ENCODE peak calls at places on chromosome 16, in nine cellular contexts. G, Q, X, T, Y, I, R, H and S are unnamed samples.

GRCh38 chr16:72313903-72314302 is 141.9 kb upstream of the PMFBP1 start:
- DNase-seq in R (no peak), X (no peak), T (no peak), Q (no peak), G (no peak), I (no peak), H (no peak), Y (no peak), S (no peak)

GRCh38 chr16:2027024-2028010 is 615 bp downstream of the NHERF2 start:
- DNase-seq in T (no peak), R (peak; percentile 59), H (peak; percentile 55), G (no peak), Q (peak; percentile 7), Y (no peak), X (peak; percentile 72), I (no peak), S (no peak)

GRCh38 chr16:77322757-77323156 is 112.1 kb downstream of the ADAMTS18 start:
- DNase-seq in X (no peak), Q (no peak), H (no peak), G (no peak), T (no peak), R (no peak), Y (no peak), I (no peak), S (no peak)

GRCh38 chr16:70715113-70715711 is 29.4 kb upstream of the MTSS2 start:
- DNase-seq in Q (no peak), H (peak; percentile 96), X (peak; percentile 100), T (peak; percentile 100), Y (no peak), I (peak; percentile 39), G (no peak), R (peak; percentile 98), S (peak; percentile 99)

GRCh38 chr16:89354325-89354724 is 136.0 kb downstream of the ANKRD11 start:
- DNase-seq in I (no peak), G (no peak), X (no peak), Q (no peak), Y (no peak), R (no peak), H (no peak), T (no peak), S (no peak)

GRCh38 chr16:11575223-11575589 is 11.5 kb downstream of the LITAF start:
- DNase-seq in X (no peak), I (no peak), Q (no peak), T (no peak), Y (no peak), R (no peak), G (no peak), H (no peak), S (no peak)

GRCh38 chr16:72434159-72434558 is 262.2 kb upstream of the PMFBP1 start:
- DNase-seq in X (peak; percentile 10), T (no peak), G (peak; percentile 3), H (peak; percentile 4), Y (peak; percentile 17), R (peak; percentile 47), Q (no peak), I (peak; percentile 6), S (peak; percentile 4)

GRCh38 chr16:53219795-53220194 is 165.0 kb downstream of the CHD9 start:
- DNase-seq in T (no peak), H (peak; percentile 37), R (peak; percentile 69), Y (no peak), Q (no peak), I (peak; percentile 4), X (peak; percentile 65), G (no peak), S (no peak)

GRCh38 chr16:84755004-84755672 is 55.3 kb downstream of the USP10 start:
- DNase-seq in Q (no peak), T (no peak), X (no peak), Y (no peak), I (no peak), H (no peak), R (no peak), G (no peak), S (peak; percentile 75)

GRCh38 chr16:2426941-2427361 is 2.3 kb upstream of the CCNF start:
- DNase-seq in T (no peak), Y (no peak), R (no peak), X (peak; percentile 23), H (no peak), Q (no peak), G (no peak), I (peak; percentile 53), S (peak; percentile 27)

GRCh38 chr16:35102780-35103403 is 1643.5 kb downstream of the TP53TG3F start:
- DNase-seq in Y (no peak), H (no peak), X (peak; percentile 0), I (no peak), T (no peak), Q (no peak), R (no peak), G (peak; percentile 36), S (no peak)

DNA sequence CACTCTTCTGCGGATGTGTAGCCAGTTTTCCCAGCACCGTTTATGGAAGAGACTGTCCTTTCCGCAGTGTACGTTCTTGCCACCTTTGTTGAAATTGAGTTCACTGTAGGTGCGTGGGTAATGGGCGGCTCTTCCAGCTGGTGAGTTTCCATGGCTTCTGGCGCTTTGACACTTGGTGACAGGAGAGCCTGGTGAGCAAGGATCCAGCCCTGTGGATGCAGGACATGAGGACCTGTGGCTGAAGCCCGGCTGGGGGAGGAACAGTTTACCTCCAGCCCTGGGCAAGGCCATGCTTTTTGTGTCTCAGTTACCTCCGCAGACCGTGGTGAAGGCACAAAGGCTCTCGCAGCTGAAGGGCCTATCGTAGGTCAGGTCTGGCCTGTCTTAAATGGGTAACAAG is 166.5 kb downstream of the LAT start:
- DNase-seq in Q (no peak), G (no peak), H (no peak), I (no peak), R (no peak), Y (no peak), X (no peak), T (no peak), S (no peak)
- H3K9ac ChIP-seq in Q (no peak overlapping the region), G (no peak overlapping the region), H (no peak overlapping the region), I (no peak overlapping the region), R (no peak overlapping the region), Y (no peak overlapping the region), X (no peak overlapping the region), T (no peak overlapping the region), S (no peak overlapping the region)

GRCh38 chr16:82892327-82892726 is 265.6 kb downstream of the CDH13 start:
- DNase-seq in R (no peak), Q (no peak), T (no peak), Y (no peak), G (no peak), I (no peak), X (peak; percentile 28), H (peak; percentile 24), S (no peak)

GRCh38 chr16:82891424-82891823 is 264.7 kb downstream of the CDH13 start:
- DNase-seq in Y (no peak), R (no peak), I (no peak), T (no peak), Q (no peak), X (no peak), H (no peak), G (no peak), S (no peak)

GRCh38 chr16:82899731-82900454 is 273.1 kb downstream of the CDH13 start:
- DNase-seq in Q (no peak), H (no peak), Y (no peak), T (no peak), X (no peak), I (no peak), R (no peak), G (no peak), S (peak; percentile 8)

GRCh38 chr16:82891918-82892317 is 265.1 kb downstream of the CDH13 start:
- DNase-seq in G (no peak), Q (no peak), H (no peak), T (no peak), I (no peak), R (no peak), X (peak; percentile 3), Y (no peak), S (peak; percentile 12)

GRCh38 chr16:82895843-82896242 is 269.1 kb downstream of the CDH13 start:
- DNase-seq in X (no peak), I (no peak), R (no peak), Y (no peak), H (no peak), Q (no peak), T (no peak), G (no peak), S (no peak)
- H3K9ac ChIP-seq in X (no peak overlapping the region), I (no peak overlapping the region), R (no peak overlapping the region), Y (no peak overlapping the region), H (no peak overlapping the region), Q (no peak overlapping the region), T (no peak overlapping the region), G (no peak overlapping the region), S (no peak overlapping the region)

GRCh38 chr16:87601322-87602004 is 845 bp upstream of the JPH3 start:
- DNase-seq in G (no peak), X (no peak), Y (no peak), H (no peak), Q (no peak), I (no peak), T (no peak), R (no peak), S (no peak)

GRCh38 chr16:87602005-87602790 is at the start of gene JPH3:
- DNase-seq in H (no peak), Y (peak; percentile 54), T (no peak), I (no peak), G (no peak), R (no peak), X (no peak), Q (no peak), S (no peak)

GRCh38 chr16:87602821-87603683 is 744 bp downstream of the JPH3 start:
- DNase-seq in Q (no peak), H (peak; percentile 11), T (no peak), I (no peak), X (peak; percentile 9), Y (peak; percentile 49), R (no peak), G (no peak), S (no peak)

GRCh38 chr16:87604572-87605135 is 2.3 kb downstream of the JPH3 start:
- DNase-seq in Q (no peak), I (no peak), G (no peak), T (no peak), R (no peak), X (no peak), Y (no peak), H (no peak), S (no peak)

GRCh38 chr16:87603684-87604571 is 1.6 kb downstream of the JPH3 start:
- DNase-seq in Q (no peak), H (no peak), I (no peak), X (no peak), G (no peak), R (no peak), Y (no peak), T (no peak), S (no peak)
- H3K9ac ChIP-seq in Q (no peak overlapping the region), H (no peak overlapping the region), I (no peak overlapping the region), X (no peak overlapping the region), G (peak overlapping the region; percentile 92), R (no peak overlapping the region), Y (peak overlapping the region; percentile 99), T (no peak overlapping the region), S (no peak overlapping the region)

DNA sequence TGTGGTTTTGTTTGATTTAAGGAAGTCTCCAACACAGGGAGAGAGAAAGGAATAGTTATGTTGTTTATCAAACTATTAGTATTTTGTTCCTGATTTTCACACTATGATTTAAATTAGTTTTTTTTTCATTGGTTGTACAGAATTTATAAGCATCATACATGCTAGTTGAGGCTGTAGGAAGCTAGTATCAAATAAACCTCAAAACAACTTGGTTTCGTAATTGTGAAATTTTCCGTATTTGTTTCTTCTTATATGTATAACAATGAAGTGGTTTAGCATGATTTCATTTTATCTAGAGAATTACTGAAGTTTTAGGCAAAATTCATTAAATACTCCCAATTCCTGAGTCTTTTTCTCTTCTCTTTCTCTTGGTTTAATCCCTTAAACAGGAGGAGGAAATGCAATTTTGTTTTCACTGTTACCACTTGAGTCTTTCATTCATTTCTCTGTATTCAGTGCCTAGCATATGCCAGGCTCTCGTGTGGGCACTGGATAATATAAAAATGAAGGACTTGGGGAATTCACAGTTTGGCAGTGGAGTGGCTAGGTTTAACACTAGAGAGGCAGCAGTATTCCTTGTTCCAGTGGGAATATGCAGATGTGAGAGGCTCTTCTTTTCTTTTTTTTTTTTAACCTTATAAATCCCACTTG is 1.8 kb downstream of the CYLD start:
- DNase-seq in Q (no peak), X (peak; percentile 15), Y (no peak), H (peak; percentile 51), R (no peak), G (no peak), I (no peak), T (no peak), S (no peak)
- H3K9ac ChIP-seq in Q (peak overlapping the region; percentile 41), X (peak overlapping the region; percentile 93), Y (no peak overlapping the region), H (peak overlapping the region; percentile 32), R (no peak overlapping the region), G (no peak overlapping the region), I (no peak overlapping the region), T (peak overlapping the region; percentile 94), S (no peak overlapping the region)